ENCODE peak calls at places on chromosomes 3 and 15, in six cellular contexts. U is glutamatergic neuron, H is non-pigmented ciliary epithelial cell, A is T-helper 2 cell, Q is NCI-H510A, I is HFF-Myc. S is an unnamed sample.

GRCh38 chr3:183766745-183767606 is 58.4 kb downstream of the MAP6D1 start:
- DNase-seq in U (peak; percentile 81), H (peak; percentile 32), A (peak; percentile 58), Q (peak; percentile 46), I (peak; percentile 49), S (peak; percentile 32)

GRCh38 chr3:111924283-111924682 is 54.5 kb upstream of the ABHD10 start:
- DNase-seq in U (no peak), H (no peak), A (no peak), Q (peak; percentile 34), I (no peak), S (no peak)

GRCh38 chr3:112653881-112654300 is 12.9 kb upstream of the CCDC80 start:
- DNase-seq in U (no peak), H (peak; percentile 95), A (no peak), Q (no peak), I (no peak), S (no peak)

GRCh38 chr3:66488492-66488891 is 12.3 kb downstream of the LRIG1 start:
- DNase-seq in U (no peak), H (no peak), A (no peak), Q (no peak), I (no peak), S (no peak)

GRCh38 chr15:72180771-72181324 is 16.7 kb downstream of the GRAMD2A start:
- DNase-seq in U (no peak), H (no peak), A (no peak), Q (no peak), I (no peak), S (no peak)

GRCh38 chr15:82918162-82918561 is 34.4 kb downstream of the HOMER2 start:
- DNase-seq in U (no peak), H (no peak), A (no peak), Q (no peak), I (no peak), S (no peak)

GRCh38 chr3:13825317-13825590 is 54.6 kb downstream of the WNT7A start:
- DNase-seq in U (no peak), H (no peak), A (no peak), Q (no peak), I (no peak), S (no peak)

GRCh38 chr3:12425850-12426579 is 58.3 kb upstream of the TSEN2 start:
- DNase-seq in U (no peak), H (no peak), A (no peak), Q (no peak), I (no peak), S (no peak)

GRCh38 chr3:106339551-106339950 is 470.7 kb upstream of the CBLB start:
- DNase-seq in U (no peak), H (no peak), A (no peak), Q (no peak), I (no peak), S (no peak)

GRCh38 chr3:192026656-192027055 is 565.7 kb downstream of the PYDC2 start:
- DNase-seq in U (no peak), H (no peak), A (no peak), Q (no peak), I (no peak), S (no peak)

GRCh38 chr3:152609891-152610290 is 225.0 kb upstream of the P2RY1 start:
- DNase-seq in U (no peak), H (no peak), A (no peak), Q (no peak), I (no peak), S (no peak)

GRCh38 chr15:70504305-70504951 is 258.9 kb downstream of the UACA start:
- DNase-seq in U (no peak), H (no peak), A (no peak), Q (no peak), I (no peak), S (peak; percentile 53)

GRCh38 chr15:92711457-92711831 is 55.9 kb upstream of the FAM174B start:
- DNase-seq in U (peak; percentile 50), H (no peak), A (no peak), Q (no peak), I (no peak), S (no peak)

GRCh38 chr3:196096382-196096953 is 14.6 kb upstream of the TFRC start:
- DNase-seq in U (no peak), H (no peak), A (no peak), Q (no peak), I (no peak), S (peak; percentile 18)

GRCh38 chr3:128280466-128281455 is 127.5 kb downstream of the EEFSEC start:
- DNase-seq in U (no peak), H (no peak), A (no peak), Q (peak; percentile 35), I (no peak), S (no peak)

GRCh38 chr15:43067717-43068461 is 37.9 kb downstream of the UBR1 start:
- DNase-seq in U (no peak), H (no peak), A (no peak), Q (no peak), I (no peak), S (no peak)

GRCh38 chr3:79040701-79041100 is 727.1 kb downstream of the ROBO1 start:
- DNase-seq in U (no peak), H (peak; percentile 83), A (no peak), Q (no peak), I (no peak), S (no peak)

GRCh38 chr3:9809615-9810356 is at the start of gene TTLL3:
- DNase-seq in U (peak; percentile 88), H (no peak), A (no peak), Q (peak; percentile 44), I (no peak), S (peak; percentile 55)

GRCh38 chr3:37967252-37967881 is 23.2 kb upstream of the VILL start:
- DNase-seq in U (peak; percentile 76), H (peak; percentile 30), A (peak; percentile 38), Q (no peak), I (no peak), S (no peak)

GRCh38 chr15:56295433-56295832 is 51.8 kb upstream of the RFX7 start:
- DNase-seq in U (no peak), H (no peak), A (no peak), Q (no peak), I (no peak), S (no peak)

GRCh38 chr3:58013973-58014649 is 5.9 kb downstream of the FLNB start:
- DNase-seq in U (peak; percentile 45), H (no peak), A (no peak), Q (no peak), I (peak; percentile 93), S (no peak)

GRCh38 chr3:58469096-58469495 is 22.8 kb upstream of the KCTD6 start:
- DNase-seq in U (no peak), H (no peak), A (no peak), Q (no peak), I (no peak), S (no peak)

GRCh38 chr3:137642831-137643230 is 121.3 kb upstream of the SOX14 start:
- DNase-seq in U (peak; percentile 24), H (no peak), A (no peak), Q (peak; percentile 34), I (no peak), S (no peak)

GRCh38 chr3:196749125-196749524 is 9.5 kb downstream of the PAK2 start:
- DNase-seq in U (no peak), H (no peak), A (no peak), Q (no peak), I (no peak), S (no peak)

GRCh38 chr15:45347033-45347432 is 31.3 kb downstream of the GATM start:
- DNase-seq in U (no peak), H (no peak), A (no peak), Q (no peak), I (no peak), S (no peak)

GRCh38 chr15:83064859-83065258 is 2.2 kb downstream of the BTBD1 start:
- DNase-seq in U (no peak), H (no peak), A (no peak), Q (peak; percentile 8), I (no peak), S (no peak)

GRCh38 chr3:56595956-56596355 is 39.0 kb downstream of the CCDC66 start:
- DNase-seq in U (no peak), H (no peak), A (no peak), Q (no peak), I (no peak), S (no peak)

GRCh38 chr15:84840255-84840654 is 23.1 kb downstream of the ALPK3 start:
- DNase-seq in U (no peak), H (no peak), A (no peak), Q (no peak), I (no peak), S (no peak)

GRCh38 chr15:39554746-39555387 is 26.0 kb upstream of the THBS1 start:
- DNase-seq in U (no peak), H (no peak), A (no peak), Q (no peak), I (no peak), S (no peak)

GRCh38 chr3:48233542-48233941 is 7.4 kb upstream of the ZNF589 start:
- DNase-seq in U (no peak), H (no peak), A (no peak), Q (no peak), I (no peak), S (no peak)

GRCh38 chr15:66025972-66026371 is 156.7 kb downstream of the RAB11A start:
- DNase-seq in U (no peak), H (no peak), A (no peak), Q (no peak), I (no peak), S (no peak)

GRCh38 chr3:187975571-187976360 is 178.2 kb upstream of the LPP start:
- DNase-seq in U (no peak), H (no peak), A (no peak), Q (no peak), I (no peak), S (no peak)

GRCh38 chr3:38985581-38985980 is 66.2 kb downstream of the SCN11A start:
- DNase-seq in U (no peak), H (peak; percentile 55), A (no peak), Q (no peak), I (no peak), S (no peak)

S was measured in activated B cell treated with CpG ODN at 0.5 μM for 24 hours.